ENCODE peak calls at places on chromosomes 3 and 15, in seven cellular contexts. K is fibroblast of lung, W is body of pancreas, G is colonic mucosa, U is suprapubic skin, A is WTC11, R is heart left ventricle. P is an unnamed sample.

GRCh38 chr3:46701211-46701939 is at the start of gene TMIE:
- DNase-seq in K (peak), W (no peak), G (no peak), U (no peak), A (no peak), R (peak), P (no peak)

GRCh38 chr15:96893159-96893906 is 562.8 kb downstream of the NR2F2 start:
- DNase-seq in K (peak), W (peak), G (no peak), U (no peak), A (peak), R (no peak), P (no peak)

GRCh38 chr3:83968386-83968785 is 990.4 kb upstream of the CADM2 start:
- DNase-seq in K (no peak), W (no peak), G (no peak), U (no peak), A (no peak), R (no peak), P (no peak)

GRCh38 chr3:13657660-13658435 is 108.9 kb downstream of the FBLN2 start:
- DNase-seq in K (no peak), W (peak), G (peak), U (no peak), A (peak), R (peak), P (peak)

GRCh38 chr3:140942221-140943104 is 827 bp downstream of the SLC25A36 start:
- DNase-seq in K (peak), W (peak), G (peak), U (peak), A (peak), R (peak), P (peak)

GRCh38 chr15:97858278-97858677 is 102.2 kb upstream of the ARRDC4 start:
- DNase-seq in K (no peak), W (no peak), G (no peak), U (no peak), A (no peak), R (no peak), P (no peak)

GRCh38 chr3:69086133-69086722 is 1.5 kb downstream of the ARL6IP5 start:
- DNase-seq in K (peak), W (peak), G (peak), U (peak), A (no peak), R (peak), P (peak)

GRCh38 chr3:51146781-51147180 is 238.3 kb upstream of the MANF start:
- DNase-seq in K (no peak), W (no peak), G (no peak), U (no peak), A (no peak), R (no peak), P (no peak)

GRCh38 chr3:11626084-11626463 is 17.6 kb downstream of the VGLL4 start:
- DNase-seq in K (no peak), W (no peak), G (no peak), U (no peak), A (no peak), R (no peak), P (peak)

GRCh38 chr15:60912984-60913697 is 316.0 kb downstream of the RORA start:
- DNase-seq in K (no peak), W (peak), G (no peak), U (no peak), A (no peak), R (no peak), P (no peak)

GRCh38 chr3:42665050-42665878 is 11.8 kb downstream of the ZBTB47 start:
- DNase-seq in K (no peak), W (no peak), G (no peak), U (peak), A (no peak), R (no peak), P (no peak)

GRCh38 chr15:77846360-77846759 is 213.6 kb upstream of the LINGO1 start:
- DNase-seq in K (peak), W (no peak), G (no peak), U (no peak), A (no peak), R (no peak), P (no peak)

GRCh38 chr3:43259626-43260025 is 26.7 kb upstream of the SNRK start:
- DNase-seq in K (no peak), W (no peak), G (no peak), U (no peak), A (no peak), R (no peak), P (no peak)

GRCh38 chr3:142445816-142446254 is 2.0 kb downstream of the XRN1 start:
- DNase-seq in K (peak), W (no peak), G (peak), U (no peak), A (no peak), R (no peak), P (no peak)

GRCh38 chr3:171428321-171428787 is 31.9 kb downstream of the TNIK start:
- DNase-seq in K (no peak), W (no peak), G (no peak), U (no peak), A (peak), R (no peak), P (no peak)

GRCh38 chr15:95644476-95644875 is 686.0 kb upstream of the NR2F2 start:
- DNase-seq in K (no peak), W (no peak), G (no peak), U (no peak), A (no peak), R (no peak), P (no peak)

GRCh38 chr15:58285921-58286278 is 145.9 kb upstream of the LIPC start:
- DNase-seq in K (no peak), W (no peak), G (no peak), U (no peak), A (no peak), R (no peak), P (no peak)

GRCh38 chr3:61358364-61358763 is 107.1 kb upstream of the FHIT start:
- DNase-seq in K (no peak), W (peak), G (peak), U (peak), A (no peak), R (peak), P (peak)

GRCh38 chr3:69370156-69370944 is 15.5 kb downstream of the FRMD4B start:
- DNase-seq in K (no peak), W (peak), G (peak), U (peak), A (no peak), R (peak), P (no peak)

GRCh38 chr15:84840741-84841429 is 23.7 kb downstream of the ALPK3 start:
- DNase-seq in K (peak), W (peak), G (peak), U (peak), A (no peak), R (peak), P (peak)

GRCh38 chr3:86990171-86990733 is 697 bp downstream of the VGLL3 start:
- DNase-seq in K (peak), W (peak), G (no peak), U (peak), A (peak), R (no peak), P (no peak)

GRCh38 chr3:33716227-33716626 is 1.8 kb downstream of the CLASP2 start:
- DNase-seq in K (no peak), W (no peak), G (no peak), U (no peak), A (no peak), R (no peak), P (peak)

GRCh38 chr3:99545941-99546580 is 92.3 kb upstream of the COL8A1 start:
- DNase-seq in K (no peak), W (no peak), G (no peak), U (no peak), A (no peak), R (no peak), P (no peak)

GRCh38 chr3:52791928-52792327 is 2.7 kb upstream of the ITIH3 start:
- DNase-seq in K (no peak), W (no peak), G (no peak), U (no peak), A (no peak), R (no peak), P (no peak)

GRCh38 chr3:195461518-195462307 is 18.9 kb upstream of the ACAP2 start:
- DNase-seq in K (no peak), W (no peak), G (peak), U (no peak), A (no peak), R (no peak), P (no peak)

GRCh38 chr15:90191344-90191687 is 9.8 kb upstream of the SEMA4B start:
- DNase-seq in K (no peak), W (no peak), G (no peak), U (no peak), A (no peak), R (no peak), P (no peak)

GRCh38 chr3:9861626-9862130 is 17.9 kb upstream of the RPUSD3 start:
- DNase-seq in K (no peak), W (no peak), G (no peak), U (no peak), A (no peak), R (no peak), P (no peak)

GRCh38 chr3:85159376-85159775 is 200.6 kb downstream of the CADM2 start:
- DNase-seq in K (peak), W (no peak), G (peak), U (no peak), A (no peak), R (no peak), P (no peak)

GRCh38 chr3:149512073-149512782 is 37.7 kb downstream of the TM4SF4 start:
- DNase-seq in K (peak), W (peak), G (peak), U (peak), A (peak), R (peak), P (no peak)

GRCh38 chr3:48024401-48024800 is 8.2 kb upstream of the MAP4 start:
- DNase-seq in K (no peak), W (no peak), G (no peak), U (no peak), A (no peak), R (no peak), P (no peak)

GRCh38 chr3:89145995-89146394 is 38.6 kb downstream of the EPHA3 start:
- DNase-seq in K (peak), W (no peak), G (no peak), U (no peak), A (no peak), R (no peak), P (no peak)

GRCh38 chr15:33215941-33216872 is 21.7 kb upstream of the FMN1 start:
- DNase-seq in K (no peak), W (no peak), G (no peak), U (no peak), A (no peak), R (no peak), P (peak)

GRCh38 chr3:194224536-194224935 is 88.6 kb downstream of the HES1 start:
- DNase-seq in K (no peak), W (no peak), G (no peak), U (no peak), A (no peak), R (no peak), P (no peak)

DNA sequence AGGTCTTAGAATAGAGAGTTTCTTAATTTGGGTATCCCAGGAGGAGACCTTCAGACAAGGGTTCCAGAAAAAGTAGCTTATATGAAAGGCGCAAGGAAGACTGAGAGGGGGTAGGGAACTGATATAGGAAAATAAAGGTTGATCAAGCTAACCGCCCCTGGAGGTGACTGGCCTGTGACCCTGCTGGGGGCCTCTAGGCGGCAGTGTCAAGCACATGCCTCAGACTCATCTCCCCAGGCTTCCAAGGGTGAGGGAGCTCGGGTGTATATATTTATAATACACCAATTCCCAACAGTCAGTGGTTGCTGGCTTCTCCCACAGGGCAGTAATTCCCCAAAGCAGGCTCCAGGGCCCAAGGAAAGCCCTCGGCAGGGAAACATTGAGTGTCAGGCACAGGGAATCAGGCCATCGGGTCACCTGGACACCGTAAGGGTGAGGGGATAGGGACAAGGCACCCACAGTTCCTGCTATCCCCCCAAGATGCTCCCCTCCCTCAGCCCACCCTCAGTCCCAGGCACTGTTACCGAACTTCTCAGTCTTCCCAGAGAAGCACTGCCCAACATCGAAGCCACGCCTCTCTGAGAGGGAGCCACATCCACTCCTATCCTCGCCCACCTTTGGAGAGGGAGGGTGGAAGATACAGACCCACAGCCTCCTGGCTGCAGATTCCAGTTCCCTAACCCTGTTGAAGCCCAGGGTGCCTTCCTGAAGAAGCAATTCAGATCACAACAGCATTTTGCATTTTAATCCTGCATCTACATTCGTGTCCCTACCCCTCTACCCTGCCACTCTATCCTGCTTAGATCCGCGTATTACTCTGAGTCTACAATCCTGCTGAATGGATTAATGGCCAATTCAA is 19.5 kb upstream of the CAV3 start:
- DNase-seq in K (no peak), W (no peak), G (no peak), U (no peak), A (peak), R (no peak), P (no peak)
- TF ChIP-seq CTCF in K (no peak), W (no peak), G (no peak), U (no peak), A (peak), R (peak), P (no peak)

DNA sequence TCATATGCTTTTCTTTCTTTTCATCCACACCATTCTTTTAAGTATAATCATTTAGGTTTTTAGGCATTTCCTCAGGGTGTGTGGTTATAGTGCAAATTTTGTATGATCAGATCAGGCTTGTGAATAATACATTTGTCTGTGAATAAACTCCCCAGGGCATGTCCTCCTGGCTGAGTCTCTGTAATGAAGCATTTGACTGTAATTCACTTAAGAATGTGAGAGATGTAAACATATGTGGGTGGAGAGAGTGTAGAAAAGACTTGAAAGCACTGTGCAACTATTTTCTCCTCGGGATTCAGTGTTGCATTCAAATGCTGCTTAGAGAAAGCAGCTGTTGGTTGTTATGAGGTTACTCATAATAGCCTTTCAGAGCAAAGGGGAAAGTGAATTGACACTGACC is 996.5 kb downstream of the TUSC7 start:
- DNase-seq in K (peak), W (no peak), G (no peak), U (no peak), A (no peak), R (no peak), P (no peak)
- TF ChIP-seq CTCF in K (no peak), W (no peak), G (no peak), U (no peak), A (no peak), R (no peak), P (no peak)

GRCh38 chr3:71702131-71703024 is 22.8 kb downstream of the EIF4E3 start:
- DNase-seq in K (no peak), W (no peak), G (no peak), U (no peak), A (no peak), R (no peak), P (peak)
- TF ChIP-seq CTCF in K (no peak), W (no peak), G (no peak), U (no peak), A (no peak), R (no peak), P (no peak)

GRCh38 chr3:55868347-55868746 is 381.2 kb upstream of the WNT5A start:
- DNase-seq in K (no peak), W (no peak), G (no peak), U (no peak), A (no peak), R (no peak), P (no peak)
- TF ChIP-seq CTCF in K (no peak), W (no peak), G (no peak), U (no peak), A (no peak), R (no peak), P (no peak)

DNA sequence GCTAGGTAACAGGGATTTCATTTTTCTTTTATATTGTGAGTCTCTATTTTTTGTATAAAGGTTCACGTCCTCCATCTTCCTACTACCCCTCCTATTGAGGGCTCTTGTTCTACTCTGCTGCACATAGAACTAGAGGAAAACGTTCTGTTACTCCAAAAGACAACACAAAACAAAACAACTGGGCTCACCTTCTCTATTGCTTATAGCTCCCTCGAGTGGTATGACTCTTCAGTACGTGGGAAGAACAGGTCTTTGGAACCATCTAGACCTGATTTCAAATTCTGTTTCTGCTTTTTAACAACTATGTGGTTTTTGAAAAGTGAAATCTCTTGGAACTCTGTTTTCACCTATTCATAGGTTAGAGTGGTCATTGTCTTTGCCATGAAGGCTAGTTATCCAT is 515.3 kb downstream of the SOX2 start:
- DNase-seq in K (no peak), W (no peak), G (no peak), U (no peak), A (no peak), R (no peak), P (no peak)
- TF ChIP-seq CTCF in K (no peak), W (no peak), G (no peak), U (no peak), A (no peak), R (no peak), P (no peak)